ENCODE peak calls at places on chromosomes 12 and 14, in five cellular contexts. Y is aorta, V is fibroblast of lung, F is A549, I is caudate nucleus. W is an unnamed sample.

GRCh38 chr14:104171029-104171697 is 32.8 kb downstream of the KIF26A start:
- DNase-seq in V (no peak), F (no peak), I (no peak), Y (no peak), W (no peak)

GRCh38 chr12:119940881-119941280 is 48.2 kb upstream of the BICDL1 start:
- DNase-seq in I (no peak), V (peak), F (peak), Y (no peak), W (no peak)

GRCh38 chr14:106879241-106879640 is 1352.9 kb downstream of the TMEM121 start:
- DNase-seq in F (peak), Y (peak), I (no peak), V (no peak), W (peak)

GRCh38 chr14:42872775-42873174 is 1266.1 kb downstream of the LRFN5 start:
- DNase-seq in Y (no peak), F (no peak), I (no peak), V (no peak), W (no peak)

GRCh38 chr12:117686911-117687377 is 281.8 kb downstream of the KSR2 start:
- DNase-seq in V (peak), Y (peak), F (peak), I (no peak), W (no peak)

GRCh38 chr12:65670775-65671174 is 153.5 kb upstream of the HMGA2 start:
- DNase-seq in V (peak), Y (no peak), F (no peak), I (no peak), W (no peak)

GRCh38 chr12:62466018-62466595 is 519 bp upstream of the MON2 start:
- DNase-seq in Y (peak), I (peak), F (peak), V (peak), W (no peak)

GRCh38 chr12:93177208-93178153 is 200.2 kb upstream of the NUDT4 start:
- DNase-seq in F (no peak), I (no peak), V (peak), Y (no peak), W (peak)

GRCh38 chr14:104970231-104971068 is 7.7 kb downstream of the AHNAK2 start:
- DNase-seq in Y (peak), V (peak), F (peak), I (no peak), W (no peak)

GRCh38 chr12:6399884-6400670 is 16.1 kb downstream of the LTBR start:
- DNase-seq in V (no peak), F (no peak), I (no peak), Y (no peak), W (no peak)

GRCh38 chr14:37901978-37902377 is 305.7 kb upstream of the SSTR1 start:
- DNase-seq in I (no peak), V (peak), Y (peak), F (no peak), W (no peak)

GRCh38 chr14:75254381-75254821 is 24.2 kb upstream of the FOS start:
- DNase-seq in V (no peak), Y (peak), F (no peak), I (no peak), W (no peak)

GRCh38 chr14:30440986-30441385 is 118.0 kb upstream of the G2E3 start:
- DNase-seq in F (no peak), Y (no peak), V (no peak), I (no peak), W (no peak)

GRCh38 chr14:23887536-23887935 is 66.0 kb upstream of the DHRS4 start:
- DNase-seq in Y (no peak), V (no peak), I (no peak), F (no peak), W (no peak)

GRCh38 chr14:105335735-105336476 is 21.4 kb downstream of the PACS2 start:
- DNase-seq in F (no peak), Y (no peak), I (peak), V (no peak), W (no peak)

GRCh38 chr14:104139460-104140212 is 1.2 kb downstream of the KIF26A start:
- DNase-seq in I (no peak), F (no peak), V (no peak), Y (peak), W (no peak)

GRCh38 chr12:22474970-22475720 is 69.2 kb downstream of the C2CD5 start:
- DNase-seq in Y (no peak), V (no peak), I (no peak), F (peak), W (no peak)

GRCh38 chr12:124834822-124835221 is 28.8 kb downstream of the SCARB1 start:
- DNase-seq in Y (no peak), F (no peak), I (no peak), V (no peak), W (no peak)

GRCh38 chr12:114425031-114425626 is 19.2 kb upstream of the TBX5 start:
- DNase-seq in I (no peak), Y (no peak), V (no peak), F (no peak), W (no peak)

GRCh38 chr12:92524489-92524888 is 178.3 kb upstream of the PLEKHG7 start:
- DNase-seq in I (no peak), Y (no peak), V (no peak), F (no peak), W (no peak)

GRCh38 chr12:80861636-80862378 is 75.9 kb downstream of the LIN7A start:
- DNase-seq in V (peak), F (no peak), Y (no peak), I (no peak), W (no peak)
- H3K27ac ChIP-seq in V (peak), F (no peak), Y (no peak), I (no peak), W (no peak)

DNA sequence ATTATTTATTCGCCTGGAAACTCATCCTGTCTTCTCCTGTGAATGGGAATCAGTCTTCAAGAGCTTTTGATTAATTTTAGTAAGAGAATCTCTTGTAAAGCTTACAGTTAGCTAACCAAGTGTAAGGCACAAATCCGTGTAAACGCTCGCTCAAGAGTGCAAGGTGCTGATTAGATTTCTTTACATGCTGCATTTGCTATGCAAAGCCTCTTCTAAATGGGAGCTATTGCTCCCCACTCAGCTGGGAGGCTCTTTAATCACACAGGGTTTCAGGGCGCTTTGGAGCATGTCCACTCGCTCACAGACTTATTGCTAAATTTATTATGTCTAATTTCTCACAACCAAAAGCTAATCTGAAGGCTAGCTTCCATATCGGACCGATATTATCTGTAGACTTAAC is 5.0 kb downstream of the FLRT2 start:
- DNase-seq in V (no peak), Y (no peak), I (no peak), F (no peak), W (no peak)
- H3K27ac ChIP-seq in V (no peak), Y (no peak), I (no peak), F (no peak), W (no peak)

GRCh38 chr14:28765169-28765906 is 1.2 kb upstream of the FOXG1 start:
- DNase-seq in F (no peak), V (no peak), Y (no peak), I (no peak), W (no peak)
- H3K27ac ChIP-seq in F (peak), V (no peak), Y (no peak), I (peak), W (no peak)

GRCh38 chr12:110269622-110270124 is 11.4 kb upstream of the ATP2A2 start:
- DNase-seq in V (peak), F (peak), Y (no peak), I (no peak), W (no peak)
- H3K27ac ChIP-seq in V (peak), F (peak), Y (peak), I (no peak), W (no peak)

GRCh38 chr14:73802431-73803188 is 49.0 kb upstream of the PTGR2 start:
- DNase-seq in I (no peak), V (no peak), F (peak), Y (no peak), W (no peak)
- H3K27ac ChIP-seq in I (no peak), V (no peak), F (peak), Y (no peak), W (peak)

GRCh38 chr12:53677612-53678133 is 1.8 kb upstream of the ATP5MC2 start:
- DNase-seq in Y (no peak), F (no peak), V (no peak), I (no peak), W (no peak)
- H3K27ac ChIP-seq in Y (peak), F (no peak), V (peak), I (peak), W (peak)

GRCh38 chr14:69711065-69711464 is 55.9 kb upstream of the SRSF5 start:
- DNase-seq in V (no peak), F (no peak), I (no peak), Y (peak), W (no peak)
- H3K27ac ChIP-seq in V (no peak), F (no peak), I (peak), Y (peak), W (no peak)

GRCh38 chr12:69834566-69834965 is 9.5 kb downstream of the MYRFL start:
- DNase-seq in V (no peak), Y (no peak), I (no peak), F (no peak), W (no peak)
- H3K27ac ChIP-seq in V (no peak), Y (no peak), I (no peak), F (no peak), W (no peak)

GRCh38 chr14:57845802-57846531 is 19.9 kb downstream of the SLC35F4 start:
- DNase-seq in I (no peak), F (no peak), Y (no peak), V (peak), W (no peak)
- H3K27ac ChIP-seq in I (no peak), F (no peak), Y (no peak), V (no peak), W (no peak)

GRCh38 chr14:71236430-71236829 is 329.2 kb downstream of the PCNX1 start:
- DNase-seq in V (no peak), I (no peak), F (no peak), Y (no peak), W (no peak)
- H3K27ac ChIP-seq in V (no peak), I (no peak), F (no peak), Y (no peak), W (no peak)